ENCODE peak calls at places on chromosomes 11 and 22, in four cellular contexts. One of them, this sample, is unnamed.

GRCh38 chr11:132452616-132453015 is 1079.7 kb downstream of the OPCML start:
- DNase-seq in ovary: no peak
- DNase-seq in WTC11: no peak
- DNase-seq in esophagus muscularis mucosa: no peak
- DNase-seq in this sample: no peak

GRCh38 chr11:72326151-72326842 is 82.3 kb upstream of the PHOX2A start:
- DNase-seq in esophagus muscularis mucosa: no peak
- DNase-seq in ovary: no peak
- DNase-seq in WTC11: no peak
- DNase-seq in this sample: no peak

GRCh38 chr22:24937114-24937513 is 9.4 kb downstream of the LHFPL7 start:
- DNase-seq in esophagus muscularis mucosa: no peak
- DNase-seq in WTC11: peak
- DNase-seq in ovary: no peak
- DNase-seq in this sample: no peak

GRCh38 chr11:119828011-119828410 is 99.0 kb upstream of the NECTIN1 start:
- DNase-seq in esophagus muscularis mucosa: no peak
- DNase-seq in WTC11: no peak
- DNase-seq in ovary: no peak
- DNase-seq in this sample: no peak

GRCh38 chr11:115206365-115207022 is 297.7 kb downstream of the CADM1 start:
- DNase-seq in esophagus muscularis mucosa: no peak
- DNase-seq in ovary: no peak
- DNase-seq in WTC11: no peak
- DNase-seq in this sample: no peak

GRCh38 chr11:119584193-119585037 is 144.6 kb downstream of the NECTIN1 start:
- DNase-seq in esophagus muscularis mucosa: no peak
- DNase-seq in ovary: peak
- DNase-seq in WTC11: peak
- DNase-seq in this sample: no peak

GRCh38 chr11:1782831-1783724 is 19.4 kb upstream of the CTSD start:
- DNase-seq in ovary: no peak
- DNase-seq in WTC11: no peak
- DNase-seq in esophagus muscularis mucosa: no peak
- DNase-seq in this sample: no peak

GRCh38 chr22:48315415-48316244 is 1512.0 kb downstream of the BRD1 start:
- DNase-seq in ovary: peak
- DNase-seq in esophagus muscularis mucosa: no peak
- DNase-seq in WTC11: no peak
- DNase-seq in this sample: no peak

GRCh38 chr22:48112687-48113521 is 1350.5 kb downstream of the TBC1D22A start:
- DNase-seq in esophagus muscularis mucosa: peak
- DNase-seq in ovary: no peak
- DNase-seq in WTC11: no peak
- DNase-seq in this sample: no peak

GRCh38 chr11:119989422-119989821 is 148.5 kb downstream of the TRIM29 start:
- DNase-seq in esophagus muscularis mucosa: no peak
- DNase-seq in WTC11: no peak
- DNase-seq in ovary: no peak
- DNase-seq in this sample: no peak

GRCh38 chr11:76524919-76525318 is 80.1 kb downstream of the EMSY start:
- DNase-seq in ovary: no peak
- DNase-seq in WTC11: no peak
- DNase-seq in esophagus muscularis mucosa: no peak
- DNase-seq in this sample: no peak

GRCh38 chr22:37491559-37492427 is 5.6 kb upstream of the MFNG start:
- DNase-seq in ovary: no peak
- DNase-seq in esophagus muscularis mucosa: no peak
- DNase-seq in WTC11: no peak
- DNase-seq in this sample: no peak

GRCh38 chr11:33616552-33616951 is 84.1 kb downstream of the C11orf91 start:
- DNase-seq in WTC11: no peak
- DNase-seq in ovary: no peak
- DNase-seq in esophagus muscularis mucosa: no peak
- DNase-seq in this sample: no peak

GRCh38 chr11:67371549-67372231 is 1.7 kb downstream of the CLCF1 start:
- DNase-seq in WTC11: peak
- DNase-seq in esophagus muscularis mucosa: no peak
- DNase-seq in ovary: no peak
- DNase-seq in this sample: no peak

GRCh38 chr11:65500262-65501004 is 1.6 kb downstream of the MALAT1 start:
- DNase-seq in WTC11: no peak
- DNase-seq in esophagus muscularis mucosa: no peak
- DNase-seq in ovary: peak
- DNase-seq in this sample: no peak

GRCh38 chr11:14393889-14394288 is 34.9 kb upstream of the RRAS2 start:
- DNase-seq in ovary: no peak
- DNase-seq in WTC11: no peak
- DNase-seq in esophagus muscularis mucosa: no peak
- DNase-seq in this sample: no peak

GRCh38 chr11:11313426-11313825 is 39.6 kb downstream of the CSNK2A3 start:
- DNase-seq in WTC11: no peak
- DNase-seq in ovary: no peak
- DNase-seq in esophagus muscularis mucosa: no peak
- DNase-seq in this sample: no peak

GRCh38 chr22:24339452-24339747 is 68.8 kb downstream of the SPECC1L start:
- DNase-seq in ovary: no peak
- DNase-seq in esophagus muscularis mucosa: no peak
- DNase-seq in WTC11: no peak
- DNase-seq in this sample: no peak

GRCh38 chr22:42432818-42433217 is 615 bp upstream of the NFAM1 start:
- DNase-seq in esophagus muscularis mucosa: no peak
- DNase-seq in ovary: no peak
- DNase-seq in WTC11: no peak
- DNase-seq in this sample: no peak

GRCh38 chr11:129804012-129804411 is 11.6 kb upstream of the TMEM45B start:
- DNase-seq in WTC11: no peak
- DNase-seq in ovary: no peak
- DNase-seq in esophagus muscularis mucosa: no peak
- DNase-seq in this sample: no peak

GRCh38 chr11:114291381-114291780 is 4.8 kb upstream of the NNMT start:
- DNase-seq in esophagus muscularis mucosa: no peak
- DNase-seq in ovary: no peak
- DNase-seq in WTC11: no peak
- DNase-seq in this sample: peak

GRCh38 chr11:2777871-2778629 is 78.3 kb upstream of the KCNQ1OT1 start:
- DNase-seq in WTC11: peak
- DNase-seq in esophagus muscularis mucosa: peak
- DNase-seq in ovary: peak
- DNase-seq in this sample: peak

GRCh38 chr11:119472186-119472855 is 49.3 kb upstream of the THY1 start:
- DNase-seq in ovary: no peak
- DNase-seq in esophagus muscularis mucosa: peak
- DNase-seq in WTC11: no peak
- DNase-seq in this sample: no peak

GRCh38 chr11:109853156-109853776 is 239.9 kb upstream of the ZC3H12C start:
- DNase-seq in esophagus muscularis mucosa: no peak
- DNase-seq in ovary: no peak
- DNase-seq in WTC11: no peak
- DNase-seq in this sample: no peak

GRCh38 chr11:69013009-69013951 is at the start of gene MRGPRF:
- DNase-seq in esophagus muscularis mucosa: peak
- DNase-seq in ovary: peak
- DNase-seq in WTC11: peak
- DNase-seq in this sample: peak

GRCh38 chr11:132039521-132039920 is 669.1 kb downstream of the NTM start:
- DNase-seq in esophagus muscularis mucosa: peak
- DNase-seq in WTC11: no peak
- DNase-seq in ovary: no peak
- DNase-seq in this sample: no peak

GRCh38 chr22:45180280-45180679 is 16.6 kb downstream of the NUP50 start:
- DNase-seq in esophagus muscularis mucosa: no peak
- DNase-seq in WTC11: no peak
- DNase-seq in ovary: no peak
- DNase-seq in this sample: no peak

GRCh38 chr11:122436188-122436555 is 219.3 kb upstream of the UBASH3B start:
- DNase-seq in esophagus muscularis mucosa: no peak
- DNase-seq in ovary: no peak
- DNase-seq in WTC11: no peak
- DNase-seq in this sample: no peak

DNA sequence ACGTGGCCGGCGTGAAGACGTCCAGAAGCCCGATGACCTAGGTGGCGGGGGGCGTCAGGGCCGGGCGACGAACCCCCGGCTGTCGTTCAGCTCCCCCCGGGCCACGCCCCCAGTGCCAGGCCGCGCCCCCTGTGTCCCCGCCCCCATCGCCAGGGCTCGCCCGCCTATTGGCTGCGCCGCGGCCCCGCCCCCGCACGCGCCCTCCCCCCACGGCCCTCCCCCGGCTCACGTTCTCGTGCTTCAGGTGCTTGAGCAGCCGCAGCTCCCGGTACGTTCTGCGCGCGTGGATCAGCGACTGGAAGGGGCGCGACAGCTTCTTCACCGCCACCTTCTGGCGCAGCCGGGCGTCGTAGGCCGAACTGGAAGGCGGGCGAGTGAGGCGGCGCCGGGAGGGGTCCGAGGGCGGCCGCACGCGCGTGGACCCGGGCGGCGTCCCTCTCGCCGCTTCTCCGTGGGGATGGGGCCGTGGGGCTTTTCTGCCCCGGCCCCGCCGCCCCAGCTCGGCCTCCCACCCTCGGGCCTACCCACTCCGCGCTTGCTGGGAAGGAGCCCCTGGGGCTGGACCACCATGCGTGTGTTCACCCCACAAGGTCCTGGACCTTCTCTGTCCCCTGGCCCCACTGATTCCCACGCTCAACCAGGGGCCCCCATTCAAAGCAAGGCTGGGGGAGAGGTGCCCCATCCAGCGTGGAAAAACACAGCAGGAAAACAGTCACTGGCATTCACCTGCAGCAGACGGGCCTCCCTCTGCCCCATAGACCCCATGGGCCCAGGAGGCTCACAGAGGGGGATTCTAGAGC is 2.4 kb downstream of the MAPK11 start:
- DNase-seq in WTC11: peak
- DNase-seq in ovary: peak
- DNase-seq in esophagus muscularis mucosa: no peak
- DNase-seq in this sample: no peak
- TF ChIP-seq CTCF in WTC11: no peak
- TF ChIP-seq CTCF in ovary: no peak
- TF ChIP-seq CTCF in esophagus muscularis mucosa: no peak
- TF ChIP-seq CTCF in this sample: no peak

GRCh38 chr11:134261626-134262488 is 8.5 kb downstream of the ACAD8 start:
- DNase-seq in ovary: no peak
- DNase-seq in esophagus muscularis mucosa: no peak
- DNase-seq in WTC11: peak
- DNase-seq in this sample: no peak
- TF ChIP-seq CTCF in ovary: no peak
- TF ChIP-seq CTCF in esophagus muscularis mucosa: no peak
- TF ChIP-seq CTCF in WTC11: peak
- TF ChIP-seq CTCF in this sample: peak

DNA sequence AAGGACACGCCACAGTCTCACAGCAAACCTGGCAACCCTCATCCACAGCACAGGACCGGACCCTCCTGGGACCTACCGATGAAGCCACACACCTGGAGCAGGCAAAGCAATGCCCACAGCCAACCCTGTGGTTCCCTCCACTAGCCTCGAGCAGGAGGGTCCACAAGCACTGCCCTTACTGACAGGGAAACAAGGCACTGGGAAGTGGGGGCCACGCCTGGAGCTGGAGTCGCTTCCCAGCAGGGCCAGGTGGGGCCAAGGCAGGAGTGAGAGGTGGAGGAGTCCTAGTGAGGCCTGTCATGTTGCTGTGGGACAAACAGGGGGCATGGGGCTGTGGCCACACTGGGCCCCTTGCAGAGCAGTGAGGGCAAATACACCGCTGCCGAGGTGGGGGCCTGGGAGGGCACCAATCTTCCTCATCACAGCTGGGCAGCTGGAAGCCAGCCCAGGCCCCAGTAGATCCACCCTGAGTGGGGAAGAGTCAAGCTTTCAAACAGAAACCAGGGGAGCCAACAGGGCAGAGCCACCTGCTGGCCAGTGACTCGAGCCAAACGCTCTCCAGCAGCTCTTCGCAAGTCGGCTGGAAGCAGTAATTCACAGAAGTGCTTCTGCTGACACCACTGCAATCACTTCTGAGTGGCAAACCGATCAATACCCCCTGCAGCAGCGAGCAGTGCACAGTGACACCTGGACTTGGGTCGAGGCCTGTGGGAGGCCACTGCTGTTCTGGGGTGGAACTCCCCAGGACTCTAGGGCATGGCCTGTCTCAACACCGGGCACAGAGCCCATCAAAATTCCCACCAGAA is 13.7 kb downstream of the SULT4A1 start:
- DNase-seq in WTC11: peak
- DNase-seq in esophagus muscularis mucosa: no peak
- DNase-seq in ovary: peak
- DNase-seq in this sample: no peak
- TF ChIP-seq CTCF in WTC11: no peak
- TF ChIP-seq CTCF in esophagus muscularis mucosa: no peak
- TF ChIP-seq CTCF in ovary: no peak
- TF ChIP-seq CTCF in this sample: peak

GRCh38 chr11:80379620-80380278 is 938.9 kb upstream of the TENM4 start:
- DNase-seq in esophagus muscularis mucosa: no peak
- DNase-seq in ovary: no peak
- DNase-seq in WTC11: no peak
- DNase-seq in this sample: no peak

GRCh38 chr11:80388536-80388935 is 947.7 kb upstream of the TENM4 start:
- DNase-seq in esophagus muscularis mucosa: no peak
- DNase-seq in ovary: no peak
- DNase-seq in WTC11: no peak
- DNase-seq in this sample: no peak

GRCh38 chr11:80388133-80388532 is 947.3 kb upstream of the TENM4 start:
- DNase-seq in ovary: no peak
- DNase-seq in WTC11: no peak
- DNase-seq in esophagus muscularis mucosa: no peak
- DNase-seq in this sample: no peak

GRCh38 chr11:80383655-80384054 is 942.8 kb upstream of the TENM4 start:
- DNase-seq in esophagus muscularis mucosa: no peak
- DNase-seq in WTC11: no peak
- DNase-seq in ovary: no peak
- DNase-seq in this sample: no peak
- TF ChIP-seq CTCF in esophagus muscularis mucosa: no peak
- TF ChIP-seq CTCF in WTC11: no peak
- TF ChIP-seq CTCF in ovary: no peak
- TF ChIP-seq CTCF in this sample: no peak

This sample was measured in osteocyte.